ENCODE peak calls at places on chromosome 10, in nine cellular contexts. E, C, F, A, B, X, M, Z and O are unnamed samples.

GRCh38 chr10:31757374-31757773 is 171.3 kb downstream of the ARHGAP12 start:
- DNase-seq in E (no peak), X (peak; percentile 81), A (no peak), C (no peak), M (no peak), B (no peak), F (no peak), Z (no peak), O (no peak)

GRCh38 chr10:93250010-93250409 is 176.3 kb downstream of the CYP26A1 start:
- DNase-seq in Z (no peak), B (no peak), E (no peak), X (no peak), F (no peak), A (no peak), C (no peak), M (no peak), O (no peak)

GRCh38 chr10:51389415-51390342 is 309.7 kb downstream of the CSTF2T start:
- DNase-seq in A (no peak), F (peak; percentile 100), Z (no peak), X (peak; percentile 69), M (peak; percentile 100), C (peak; percentile 2), E (peak; percentile 45), B (peak; percentile 48), O (peak; percentile 79)

GRCh38 chr10:127986543-127987466 is 79.9 kb downstream of the PTPRE start:
- DNase-seq in C (no peak), E (no peak), M (peak; percentile 55), F (no peak), Z (no peak), B (peak; percentile 77), X (no peak), A (no peak), O (no peak)

GRCh38 chr10:109282510-109282909 is 640.8 kb downstream of the XPNPEP1 start:
- DNase-seq in C (no peak), A (no peak), E (no peak), F (peak; percentile 57), X (no peak), Z (no peak), M (peak; percentile 88), B (no peak), O (no peak)

GRCh38 chr10:31759124-31759798 is 169.4 kb downstream of the ARHGAP12 start:
- DNase-seq in X (peak; percentile 77), M (no peak), E (peak; percentile 10), B (peak; percentile 82), C (peak; percentile 19), Z (no peak), F (no peak), A (peak; percentile 71), O (peak; percentile 81)

GRCh38 chr10:69819713-69820506 is 18.2 kb downstream of the COL13A1 start:
- DNase-seq in B (peak; percentile 71), E (no peak), C (no peak), A (no peak), M (peak; percentile 68), F (no peak), Z (no peak), X (no peak), O (no peak)

GRCh38 chr10:29471483-29471859 is 163.3 kb downstream of the SVIL start:
- DNase-seq in B (peak; percentile 8), M (peak; percentile 90), F (peak; percentile 79), C (no peak), A (no peak), E (no peak), Z (no peak), X (no peak), O (no peak)

GRCh38 chr10:78774999-78775711 is 293.6 kb upstream of the ZMIZ1 start:
- DNase-seq in M (peak; percentile 17), C (no peak), B (no peak), F (no peak), A (peak; percentile 54), E (no peak), X (peak; percentile 62), Z (peak; percentile 20), O (no peak)

GRCh38 chr10:5641501-5641900 is 24.9 kb downstream of the ASB13 start:
- DNase-seq in F (no peak), C (no peak), Z (no peak), A (no peak), X (peak; percentile 58), M (no peak), E (no peak), B (no peak), O (no peak)

GRCh38 chr10:48945441-48946143 is 6.0 kb upstream of the LRRC18 start:
- DNase-seq in Z (peak; percentile 3), B (peak; percentile 70), C (no peak), M (no peak), E (no peak), F (no peak), X (no peak), A (no peak), O (no peak)

GRCh38 chr10:12513003-12513365 is 163.6 kb downstream of the CAMK1D start:
- DNase-seq in B (no peak), C (no peak), A (no peak), X (no peak), F (no peak), Z (no peak), M (no peak), E (no peak), O (no peak)

GRCh38 chr10:11012880-11013279 is 4.8 kb upstream of the CELF2 start:
- DNase-seq in A (no peak), X (no peak), B (no peak), E (no peak), C (no peak), M (no peak), F (no peak), Z (no peak), O (no peak)

GRCh38 chr10:93992400-93993030 is 1.2 kb upstream of the PLCE1 start:
- DNase-seq in C (no peak), E (peak; percentile 47), B (no peak), Z (no peak), X (no peak), A (no peak), M (peak; percentile 29), F (no peak), O (peak; percentile 32)

GRCh38 chr10:485776-486572 is 203.5 kb downstream of the DIP2C start:
- DNase-seq in M (no peak), E (no peak), C (no peak), Z (no peak), F (no peak), B (no peak), A (peak; percentile 48), X (peak; percentile 64), O (no peak)

GRCh38 chr10:484441-484924 is 205.0 kb downstream of the DIP2C start:
- DNase-seq in M (peak; percentile 62), Z (no peak), X (peak; percentile 64), E (no peak), B (peak; percentile 26), F (no peak), A (peak; percentile 74), C (no peak), O (peak; percentile 80)

GRCh38 chr10:486668-487067 is 202.8 kb downstream of the DIP2C start:
- DNase-seq in Z (no peak), M (no peak), B (no peak), F (no peak), C (no peak), E (no peak), A (peak; percentile 57), X (no peak), O (no peak)

GRCh38 chr10:483266-483665 is 206.2 kb downstream of the DIP2C start:
- DNase-seq in Z (no peak), C (no peak), X (no peak), A (peak; percentile 60), M (no peak), F (no peak), B (no peak), E (no peak), O (no peak)

GRCh38 chr10:484925-485661 is 204.4 kb downstream of the DIP2C start:
- DNase-seq in X (peak; percentile 53), B (peak; percentile 76), M (no peak), E (no peak), Z (no peak), A (no peak), C (no peak), F (no peak), O (peak; percentile 68)
- H3K4me3 ChIP-seq in X (no peak overlapping the region), B (no peak overlapping the region), M (peak overlapping the region; percentile 45), E (no peak overlapping the region), Z (peak overlapping the region; percentile 34), A (peak overlapping the region; percentile 47), C (peak overlapping the region; percentile 34), F (peak overlapping the region; percentile 5), O (no peak overlapping the region)

DNA sequence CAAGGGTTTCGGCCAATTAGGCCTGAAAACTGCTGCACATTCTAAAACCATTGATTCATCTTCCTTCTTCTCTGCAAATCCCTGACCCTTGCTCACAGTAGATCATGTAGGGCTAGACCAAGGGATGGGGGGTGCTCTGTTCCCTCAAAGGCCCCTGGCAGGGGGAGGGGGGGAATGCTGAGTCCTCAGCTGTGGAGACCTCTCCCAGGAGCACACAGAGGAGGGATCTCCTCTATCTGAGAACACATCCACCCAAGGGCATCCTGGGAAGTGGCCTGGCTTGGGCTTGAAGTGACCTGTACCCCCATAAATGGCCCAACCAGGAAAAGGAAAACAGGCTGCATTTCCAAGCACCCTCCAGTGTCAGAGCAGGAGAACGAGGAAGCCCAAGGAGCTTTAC is 1.0 kb upstream of the CDHR1 start:
- DNase-seq in X (no peak), Z (no peak), B (no peak), F (no peak), E (no peak), C (no peak), M (no peak), A (peak; percentile 31), O (no peak)
- H3K27me3 ChIP-seq in X (no peaks in the 10 kb centered on the region), Z (peaks cover 18% of the 10 kb centered on the region), B (peaks cover 31% of the 10 kb centered on the region), F (peaks cover 23% of the 10 kb centered on the region), E (no peaks in the 10 kb centered on the region), C (peaks cover 19% of the 10 kb centered on the region), M (peaks cover 35% of the 10 kb centered on the region), A (peaks cover 44% of the 10 kb centered on the region), O (peaks cover 45% of the 10 kb centered on the region)

GRCh38 chr10:70952921-70953320 is 64.6 kb upstream of the PCBD1 start:
- DNase-seq in X (no peak), Z (no peak), C (no peak), E (no peak), A (no peak), B (no peak), M (no peak), F (no peak), O (no peak)
- H3K4me3 ChIP-seq in X (no peak overlapping the region), Z (no peak overlapping the region), C (no peak overlapping the region), E (no peak overlapping the region), A (no peak overlapping the region), B (no peak overlapping the region), M (no peak overlapping the region), F (no peak overlapping the region), O (no peak overlapping the region)

GRCh38 chr10:74997163-74997562 is 114.3 kb upstream of the SAMD8 start:
- DNase-seq in X (no peak), C (no peak), M (no peak), A (no peak), B (no peak), Z (no peak), E (no peak), F (no peak), O (no peak)

GRCh38 chr10:74995806-74996205 is 115.7 kb upstream of the SAMD8 start:
- DNase-seq in M (no peak), E (no peak), C (no peak), B (no peak), Z (no peak), A (no peak), F (no peak), X (no peak), O (no peak)

GRCh38 chr10:74993649-74994048 is 117.8 kb upstream of the SAMD8 start:
- DNase-seq in X (no peak), A (no peak), Z (no peak), C (no peak), E (no peak), M (no peak), B (no peak), F (no peak), O (no peak)

GRCh38 chr10:74992068-74992467 is 119.4 kb upstream of the SAMD8 start:
- DNase-seq in Z (no peak), E (no peak), A (no peak), F (no peak), C (no peak), X (no peak), B (no peak), M (no peak), O (no peak)

GRCh38 chr10:74994714-74995308 is 116.6 kb upstream of the SAMD8 start:
- DNase-seq in Z (no peak), C (no peak), X (no peak), M (no peak), B (no peak), F (no peak), E (no peak), A (no peak), O (no peak)
- H3K27me3 ChIP-seq in Z (no peaks in the 10 kb centered on the region), C (no peaks in the 10 kb centered on the region), X (no peaks in the 10 kb centered on the region), M (no peaks in the 10 kb centered on the region), B (no peaks in the 10 kb centered on the region), F (no peaks in the 10 kb centered on the region), E (no peaks in the 10 kb centered on the region), A (no peaks in the 10 kb centered on the region), O (no peaks in the 10 kb centered on the region)